ENCODE peak calls at places on chromosomes 6 and 20, in five cellular contexts. One of them, this sample, is unnamed.

GRCh38 chr6:90080876-90081464 is 186.7 kb downstream of the GJA10 start:
- DNase-seq in GM13977: peak
- DNase-seq in heart left ventricle: no peak
- DNase-seq in cardiac fibroblast: no peak
- DNase-seq in GOT3: no peak
- DNase-seq in this sample: no peak

GRCh38 chr6:148524976-148525375 is 182.3 kb downstream of the SASH1 start:
- DNase-seq in GM13977: no peak
- DNase-seq in heart left ventricle: no peak
- DNase-seq in cardiac fibroblast: peak
- DNase-seq in GOT3: no peak
- DNase-seq in this sample: no peak

GRCh38 chr20:63517376-63518309 is 2.9 kb upstream of the PPDPF start:
- DNase-seq in cardiac fibroblast: no peak
- DNase-seq in GM13977: no peak
- DNase-seq in heart left ventricle: peak
- DNase-seq in GOT3: no peak
- DNase-seq in this sample: no peak

GRCh38 chr6:33995873-33996475 is 149.9 kb downstream of the GRM4 start:
- DNase-seq in cardiac fibroblast: no peak
- DNase-seq in heart left ventricle: peak
- DNase-seq in GM13977: no peak
- DNase-seq in GOT3: no peak
- DNase-seq in this sample: no peak

GRCh38 chr6:143293526-143293925 is 157.0 kb downstream of the ADAT2 start:
- DNase-seq in GM13977: no peak
- DNase-seq in GOT3: no peak
- DNase-seq in heart left ventricle: no peak
- DNase-seq in cardiac fibroblast: no peak
- DNase-seq in this sample: no peak

GRCh38 chr20:21571841-21572690 is 58.2 kb upstream of the NKX2-2 start:
- DNase-seq in cardiac fibroblast: peak
- DNase-seq in GOT3: no peak
- DNase-seq in GM13977: peak
- DNase-seq in heart left ventricle: no peak
- DNase-seq in this sample: no peak

GRCh38 chr6:5028301-5028700 is 24.5 kb upstream of the RPP40 start:
- DNase-seq in GOT3: no peak
- DNase-seq in cardiac fibroblast: no peak
- DNase-seq in heart left ventricle: no peak
- DNase-seq in GM13977: no peak
- DNase-seq in this sample: no peak

GRCh38 chr6:144898741-144899140 is 613.6 kb downstream of the UTRN start:
- DNase-seq in GM13977: no peak
- DNase-seq in GOT3: no peak
- DNase-seq in cardiac fibroblast: no peak
- DNase-seq in heart left ventricle: no peak
- DNase-seq in this sample: no peak

GRCh38 chr6:836276-836853 is 143.4 kb upstream of the EXOC2 start:
- DNase-seq in cardiac fibroblast: no peak
- DNase-seq in heart left ventricle: no peak
- DNase-seq in GM13977: no peak
- DNase-seq in GOT3: no peak
- DNase-seq in this sample: no peak

GRCh38 chr20:23094927-23095326 is 8.8 kb upstream of the CD93 start:
- DNase-seq in heart left ventricle: no peak
- DNase-seq in cardiac fibroblast: peak
- DNase-seq in GM13977: no peak
- DNase-seq in GOT3: no peak
- DNase-seq in this sample: no peak

GRCh38 chr6:142316791-142317368 is 15.1 kb downstream of the ADGRG6 start:
- DNase-seq in GOT3: no peak
- DNase-seq in cardiac fibroblast: no peak
- DNase-seq in GM13977: no peak
- DNase-seq in heart left ventricle: no peak
- DNase-seq in this sample: no peak

GRCh38 chr20:24650091-24650490 is 180.7 kb downstream of the SYNDIG1 start:
- DNase-seq in cardiac fibroblast: peak
- DNase-seq in GOT3: no peak
- DNase-seq in GM13977: no peak
- DNase-seq in heart left ventricle: no peak
- DNase-seq in this sample: no peak

GRCh38 chr6:80331522-80331921 is 225.1 kb downstream of the BCKDHB start:
- DNase-seq in heart left ventricle: no peak
- DNase-seq in cardiac fibroblast: no peak
- DNase-seq in GM13977: no peak
- DNase-seq in GOT3: no peak
- DNase-seq in this sample: no peak

GRCh38 chr6:163404825-163405265 is 9.7 kb upstream of the QKI start:
- DNase-seq in cardiac fibroblast: peak
- DNase-seq in heart left ventricle: no peak
- DNase-seq in GOT3: no peak
- DNase-seq in GM13977: no peak
- DNase-seq in this sample: no peak

GRCh38 chr20:43536817-43537440 is 21.9 kb upstream of the SGK2 start:
- DNase-seq in cardiac fibroblast: no peak
- DNase-seq in GM13977: no peak
- DNase-seq in heart left ventricle: no peak
- DNase-seq in GOT3: no peak
- DNase-seq in this sample: no peak

GRCh38 chr20:20079102-20079784 is 26.9 kb downstream of the CFAP61 start:
- DNase-seq in cardiac fibroblast: no peak
- DNase-seq in GOT3: no peak
- DNase-seq in GM13977: no peak
- DNase-seq in heart left ventricle: no peak
- DNase-seq in this sample: no peak

GRCh38 chr6:149334682-149335160 is 17.2 kb downstream of the TAB2 start:
- DNase-seq in heart left ventricle: no peak
- DNase-seq in cardiac fibroblast: peak
- DNase-seq in GOT3: no peak
- DNase-seq in GM13977: no peak
- DNase-seq in this sample: peak

GRCh38 chr20:61056627-61057312 is 195.3 kb upstream of the CDH4 start:
- DNase-seq in GOT3: no peak
- DNase-seq in cardiac fibroblast: no peak
- DNase-seq in GM13977: no peak
- DNase-seq in heart left ventricle: no peak
- DNase-seq in this sample: no peak

GRCh38 chr6:26118999-26119398 is 31.8 kb downstream of the HFE start:
- DNase-seq in GM13977: no peak
- DNase-seq in heart left ventricle: no peak
- DNase-seq in cardiac fibroblast: peak
- DNase-seq in GOT3: no peak
- DNase-seq in this sample: no peak

GRCh38 chr6:148965287-148965686 is 218.5 kb downstream of the UST start:
- DNase-seq in GOT3: no peak
- DNase-seq in heart left ventricle: no peak
- DNase-seq in GM13977: no peak
- DNase-seq in cardiac fibroblast: no peak
- DNase-seq in this sample: no peak

GRCh38 chr20:61736001-61736635 is 329.6 kb downstream of the TAF4 start:
- DNase-seq in GOT3: no peak
- DNase-seq in GM13977: no peak
- DNase-seq in heart left ventricle: peak
- DNase-seq in cardiac fibroblast: no peak
- DNase-seq in this sample: no peak

GRCh38 chr6:87213364-87213763 is 58.0 kb downstream of the ZNF292 start:
- DNase-seq in heart left ventricle: no peak
- DNase-seq in GM13977: no peak
- DNase-seq in cardiac fibroblast: no peak
- DNase-seq in GOT3: no peak
- DNase-seq in this sample: no peak

This sample was measured in gastrocnemius medialis.